ENCODE peak calls at places on chromosomes 11 and 22, in five cellular contexts. B, A, Y, N and U are unnamed samples.

GRCh38 chr22:20203142-20204099 is 52.6 kb upstream of the CCDC188 start:
- DNase-seq in B (peak), A (peak), Y (peak), N (no peak), U (no peak)

GRCh38 chr22:37930270-37930951 is 23.0 kb downstream of the C22orf23 start:
- DNase-seq in B (no peak), A (peak), Y (peak), N (peak), U (peak)

GRCh38 chr11:107859459-107860239 is 1.1 kb upstream of the SLC35F2 start:
- DNase-seq in B (no peak), A (peak), Y (peak), N (peak), U (peak)

GRCh38 chr11:95149659-95150294 is 60.1 kb downstream of the ENDOD1 start:
- DNase-seq in B (peak), A (peak), Y (no peak), N (peak), U (no peak)

GRCh38 chr11:107819361-107820014 is 39.1 kb downstream of the SLC35F2 start:
- DNase-seq in B (no peak), A (no peak), Y (no peak), N (peak), U (peak)

GRCh38 chr11:3834349-3835099 is 6.2 kb downstream of the RHOG start:
- DNase-seq in B (no peak), A (no peak), Y (no peak), N (no peak), U (peak)

GRCh38 chr11:27203077-27203476 is 159.9 kb downstream of the CCDC34 start:
- DNase-seq in B (no peak), A (no peak), Y (no peak), N (no peak), U (no peak)

GRCh38 chr11:35488117-35488516 is 37.3 kb downstream of the PAMR1 start:
- DNase-seq in B (no peak), A (no peak), Y (peak), N (peak), U (no peak)

GRCh38 chr22:44313385-44314006 is 745 bp upstream of the SHISAL1 start:
- DNase-seq in B (no peak), A (no peak), Y (no peak), N (no peak), U (no peak)

GRCh38 chr11:44445500-44446340 is 119.7 kb upstream of the CD82 start:
- DNase-seq in B (no peak), A (peak), Y (no peak), N (no peak), U (peak)

GRCh38 chr11:38517991-38518390 is 1920.0 kb upstream of the RAG2 start:
- DNase-seq in B (no peak), A (no peak), Y (no peak), N (no peak), U (no peak)

GRCh38 chr11:12288934-12289666 is 88.3 kb upstream of the PARVA start:
- DNase-seq in B (no peak), A (no peak), Y (no peak), N (no peak), U (peak)

GRCh38 chr22:48711031-48711431 is 1116.6 kb downstream of the BRD1 start:
- DNase-seq in B (no peak), A (no peak), Y (no peak), N (no peak), U (peak)

GRCh38 chr11:68270334-68271022 is 1.3 kb downstream of the C11orf24 start:
- DNase-seq in B (no peak), A (no peak), Y (no peak), N (no peak), U (no peak)

GRCh38 chr11:124482362-124483147 is 37.1 kb upstream of the OR8B8 start:
- DNase-seq in B (no peak), A (no peak), Y (peak), N (peak), U (no peak)

GRCh38 chr11:29937526-29937925 is 79.3 kb downstream of the KCNA4 start:
- DNase-seq in B (no peak), A (peak), Y (no peak), N (peak), U (no peak)

GRCh38 chr11:16992846-16993245 is 21.4 kb downstream of the PLEKHA7 start:
- DNase-seq in B (no peak), A (no peak), Y (no peak), N (no peak), U (no peak)

GRCh38 chr11:64025205-64025604 is 10.5 kb upstream of the FLRT1 start:
- DNase-seq in B (no peak), A (peak), Y (no peak), N (no peak), U (no peak)

GRCh38 chr22:49251371-49251770 is 576.3 kb downstream of the BRD1 start:
- DNase-seq in B (no peak), A (no peak), Y (no peak), N (no peak), U (no peak)

GRCh38 chr11:118144301-118144701 is 8.3 kb downstream of the SCN4B start:
- DNase-seq in B (no peak), A (no peak), Y (no peak), N (no peak), U (peak)

GRCh38 chr11:10494636-10495463 is 39.8 kb downstream of the AMPD3 start:
- DNase-seq in B (no peak), A (no peak), Y (no peak), N (no peak), U (no peak)

GRCh38 chr11:67562951-67563350 is 20.7 kb upstream of the GSTP1 start:
- DNase-seq in B (no peak), A (no peak), Y (peak), N (no peak), U (no peak)